ENCODE peak calls at places on chromosomes 3 and 15, in nine cellular contexts. One of them, this sample, is unnamed. For H3K4me1, the result is how much of the 10 kb centered on the place peaks cover.

GRCh38 chr3:36546196-36546595 is 165.9 kb downstream of the STAC start:
- DNase-seq in heart right ventricle: no peak
- DNase-seq in effector memory CD4-positive, alpha-beta T cell: no peak
- DNase-seq in DND-41: peak
- DNase-seq in uterus: no peak
- DNase-seq in adrenal gland: no peak
- DNase-seq in fibroblast of lung: peak
- DNase-seq in Peyer's patch: no peak
- DNase-seq in GM23248: no peak
- DNase-seq in this sample: no peak

GRCh38 chr15:76285241-76285825 is 25.9 kb downstream of the ETFA start:
- DNase-seq in Peyer's patch: no peak
- DNase-seq in heart right ventricle: no peak
- DNase-seq in fibroblast of lung: no peak
- DNase-seq in effector memory CD4-positive, alpha-beta T cell: no peak
- DNase-seq in uterus: no peak
- DNase-seq in adrenal gland: no peak
- DNase-seq in DND-41: no peak
- DNase-seq in GM23248: peak
- DNase-seq in this sample: no peak

GRCh38 chr15:88002721-88003120 is 253.8 kb downstream of the NTRK3 start:
- DNase-seq in effector memory CD4-positive, alpha-beta T cell: no peak
- DNase-seq in GM23248: no peak
- DNase-seq in DND-41: no peak
- DNase-seq in adrenal gland: peak
- DNase-seq in uterus: no peak
- DNase-seq in Peyer's patch: no peak
- DNase-seq in heart right ventricle: no peak
- DNase-seq in fibroblast of lung: no peak
- DNase-seq in this sample: no peak

GRCh38 chr3:191963182-191963581 is 502.2 kb downstream of the PYDC2 start:
- DNase-seq in uterus: no peak
- DNase-seq in adrenal gland: no peak
- DNase-seq in fibroblast of lung: peak
- DNase-seq in heart right ventricle: no peak
- DNase-seq in effector memory CD4-positive, alpha-beta T cell: no peak
- DNase-seq in Peyer's patch: no peak
- DNase-seq in GM23248: no peak
- DNase-seq in DND-41: no peak
- DNase-seq in this sample: no peak

GRCh38 chr3:148601766-148602685 is 95.7 kb upstream of the AGTR1 start:
- DNase-seq in DND-41: no peak
- DNase-seq in GM23248: peak
- DNase-seq in Peyer's patch: no peak
- DNase-seq in adrenal gland: no peak
- DNase-seq in fibroblast of lung: peak
- DNase-seq in heart right ventricle: no peak
- DNase-seq in effector memory CD4-positive, alpha-beta T cell: no peak
- DNase-seq in uterus: no peak
- DNase-seq in this sample: no peak

GRCh38 chr3:20104167-20104661 is 64.0 kb downstream of the KAT2B start:
- DNase-seq in adrenal gland: no peak
- DNase-seq in GM23248: no peak
- DNase-seq in effector memory CD4-positive, alpha-beta T cell: peak
- DNase-seq in DND-41: peak
- DNase-seq in heart right ventricle: no peak
- DNase-seq in uterus: no peak
- DNase-seq in Peyer's patch: peak
- DNase-seq in fibroblast of lung: no peak
- DNase-seq in this sample: no peak

GRCh38 chr3:178950676-178951075 is 120.9 kb downstream of the ZMAT3 start:
- DNase-seq in Peyer's patch: no peak
- DNase-seq in adrenal gland: no peak
- DNase-seq in heart right ventricle: no peak
- DNase-seq in effector memory CD4-positive, alpha-beta T cell: no peak
- DNase-seq in GM23248: no peak
- DNase-seq in DND-41: no peak
- DNase-seq in uterus: no peak
- DNase-seq in fibroblast of lung: peak
- DNase-seq in this sample: no peak

GRCh38 chr3:120177907-120178306 is 83.7 kb upstream of the GSK3B start:
- DNase-seq in heart right ventricle: no peak
- DNase-seq in adrenal gland: no peak
- DNase-seq in effector memory CD4-positive, alpha-beta T cell: no peak
- DNase-seq in GM23248: peak
- DNase-seq in Peyer's patch: no peak
- DNase-seq in fibroblast of lung: no peak
- DNase-seq in DND-41: no peak
- DNase-seq in uterus: no peak
- DNase-seq in this sample: no peak

GRCh38 chr3:120022729-120023128 is 71.5 kb downstream of the GSK3B start:
- DNase-seq in adrenal gland: peak
- DNase-seq in fibroblast of lung: peak
- DNase-seq in uterus: no peak
- DNase-seq in heart right ventricle: no peak
- DNase-seq in Peyer's patch: no peak
- DNase-seq in effector memory CD4-positive, alpha-beta T cell: no peak
- DNase-seq in DND-41: no peak
- DNase-seq in GM23248: peak
- DNase-seq in this sample: no peak

GRCh38 chr15:49742381-49742780 is 121.5 kb downstream of the DTWD1 start:
- DNase-seq in uterus: no peak
- DNase-seq in DND-41: no peak
- DNase-seq in effector memory CD4-positive, alpha-beta T cell: no peak
- DNase-seq in GM23248: no peak
- DNase-seq in fibroblast of lung: no peak
- DNase-seq in Peyer's patch: peak
- DNase-seq in heart right ventricle: peak
- DNase-seq in adrenal gland: no peak
- DNase-seq in this sample: no peak

GRCh38 chr15:36884404-36885335 is 215.7 kb downstream of the MEIS2 start:
- DNase-seq in DND-41: no peak
- DNase-seq in adrenal gland: no peak
- DNase-seq in Peyer's patch: no peak
- DNase-seq in effector memory CD4-positive, alpha-beta T cell: no peak
- DNase-seq in uterus: no peak
- DNase-seq in GM23248: no peak
- DNase-seq in fibroblast of lung: peak
- DNase-seq in heart right ventricle: no peak
- DNase-seq in this sample: no peak

GRCh38 chr3:102346897-102347296 is 87.9 kb upstream of the ZPLD1 start:
- DNase-seq in adrenal gland: no peak
- DNase-seq in uterus: no peak
- DNase-seq in GM23248: no peak
- DNase-seq in DND-41: no peak
- DNase-seq in fibroblast of lung: no peak
- DNase-seq in effector memory CD4-positive, alpha-beta T cell: no peak
- DNase-seq in Peyer's patch: no peak
- DNase-seq in heart right ventricle: no peak
- DNase-seq in this sample: no peak

GRCh38 chr15:96330064-96330449 is 443 bp upstream of the NR2F2 start:
- DNase-seq in effector memory CD4-positive, alpha-beta T cell: no peak
- DNase-seq in uterus: peak
- DNase-seq in DND-41: no peak
- DNase-seq in heart right ventricle: no peak
- DNase-seq in adrenal gland: peak
- DNase-seq in GM23248: peak
- DNase-seq in Peyer's patch: no peak
- DNase-seq in fibroblast of lung: peak
- DNase-seq in this sample: peak

GRCh38 chr3:100482181-100482580 is 10.2 kb upstream of the TMEM45A start:
- DNase-seq in Peyer's patch: no peak
- DNase-seq in heart right ventricle: no peak
- DNase-seq in fibroblast of lung: no peak
- DNase-seq in effector memory CD4-positive, alpha-beta T cell: no peak
- DNase-seq in DND-41: no peak
- DNase-seq in uterus: no peak
- DNase-seq in GM23248: no peak
- DNase-seq in adrenal gland: no peak
- DNase-seq in this sample: no peak

GRCh38 chr3:186757214-186757613 is 26.2 kb upstream of the EIF4A2 start:
- DNase-seq in effector memory CD4-positive, alpha-beta T cell: no peak
- DNase-seq in uterus: no peak
- DNase-seq in heart right ventricle: no peak
- DNase-seq in Peyer's patch: no peak
- DNase-seq in DND-41: no peak
- DNase-seq in adrenal gland: no peak
- DNase-seq in GM23248: no peak
- DNase-seq in fibroblast of lung: no peak
- DNase-seq in this sample: no peak

GRCh38 chr15:96695426-96695825 is 364.9 kb downstream of the NR2F2 start:
- DNase-seq in heart right ventricle: no peak
- DNase-seq in fibroblast of lung: no peak
- DNase-seq in adrenal gland: no peak
- DNase-seq in uterus: no peak
- DNase-seq in DND-41: no peak
- DNase-seq in Peyer's patch: no peak
- DNase-seq in effector memory CD4-positive, alpha-beta T cell: no peak
- DNase-seq in GM23248: no peak
- DNase-seq in this sample: no peak

GRCh38 chr3:143775401-143775970 is 72.8 kb downstream of the SLC9A9 start:
- DNase-seq in fibroblast of lung: peak
- DNase-seq in GM23248: peak
- DNase-seq in adrenal gland: peak
- DNase-seq in effector memory CD4-positive, alpha-beta T cell: no peak
- DNase-seq in DND-41: peak
- DNase-seq in Peyer's patch: no peak
- DNase-seq in uterus: no peak
- DNase-seq in heart right ventricle: no peak
- DNase-seq in this sample: no peak

GRCh38 chr15:65833501-65834220 is 35.6 kb upstream of the RAB11A start:
- DNase-seq in DND-41: peak
- DNase-seq in effector memory CD4-positive, alpha-beta T cell: no peak
- DNase-seq in heart right ventricle: no peak
- DNase-seq in Peyer's patch: peak
- DNase-seq in uterus: no peak
- DNase-seq in fibroblast of lung: no peak
- DNase-seq in adrenal gland: peak
- DNase-seq in GM23248: no peak
- DNase-seq in this sample: no peak

GRCh38 chr3:42702066-42702951 is at the start of gene HHATL:
- DNase-seq in GM23248: no peak
- DNase-seq in effector memory CD4-positive, alpha-beta T cell: no peak
- DNase-seq in Peyer's patch: peak
- DNase-seq in DND-41: no peak
- DNase-seq in fibroblast of lung: no peak
- DNase-seq in heart right ventricle: peak
- DNase-seq in adrenal gland: peak
- DNase-seq in uterus: no peak
- DNase-seq in this sample: peak

DNA sequence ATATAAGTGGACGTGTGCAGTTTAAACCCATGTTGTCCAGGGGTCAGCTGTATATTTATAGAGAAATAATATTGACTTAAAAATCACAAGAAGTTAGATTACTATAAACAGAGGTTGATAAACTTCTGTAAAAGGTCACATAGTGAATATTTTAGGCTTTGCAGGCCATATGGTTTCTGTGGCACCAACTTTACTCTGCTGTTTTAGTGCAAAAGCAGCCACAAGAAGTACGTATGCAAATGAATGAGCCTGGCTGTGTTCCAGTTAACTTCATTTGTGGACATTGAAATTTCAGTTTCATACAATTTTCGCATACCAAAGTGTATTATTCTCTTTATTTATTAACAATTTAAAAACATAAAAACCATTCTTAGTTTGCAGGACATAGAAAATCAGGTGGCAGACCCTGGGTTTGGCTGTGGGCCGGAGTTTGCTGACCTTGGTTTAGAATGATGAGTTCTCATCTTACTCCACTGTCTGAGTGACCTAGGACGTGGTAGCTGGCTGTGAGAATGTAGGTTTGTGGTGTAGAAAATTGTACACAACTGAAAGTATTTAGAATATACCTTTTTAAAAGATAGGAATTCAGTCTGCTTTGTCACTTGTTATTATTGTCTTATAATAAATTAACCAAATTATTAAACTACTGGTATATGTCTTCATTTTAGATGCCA is 16.3 kb downstream of the FAN1 start:
- DNase-seq in uterus: no peak
- DNase-seq in effector memory CD4-positive, alpha-beta T cell: no peak
- DNase-seq in DND-41: no peak
- DNase-seq in heart right ventricle: no peak
- DNase-seq in GM23248: no peak
- DNase-seq in Peyer's patch: no peak
- DNase-seq in fibroblast of lung: no peak
- DNase-seq in adrenal gland: peak
- DNase-seq in this sample: no peak
- H3K4me1 ChIP-seq in uterus: under half
- H3K4me1 ChIP-seq in effector memory CD4-positive, alpha-beta T cell: under half
- H3K4me1 ChIP-seq in DND-41: under half
- H3K4me1 ChIP-seq in heart right ventricle: under half
- H3K4me1 ChIP-seq in GM23248: under half
- H3K4me1 ChIP-seq in Peyer's patch: under half
- H3K4me1 ChIP-seq in fibroblast of lung: under half
- H3K4me1 ChIP-seq in adrenal gland: under half
- H3K4me1 ChIP-seq in this sample: under half

DNA sequence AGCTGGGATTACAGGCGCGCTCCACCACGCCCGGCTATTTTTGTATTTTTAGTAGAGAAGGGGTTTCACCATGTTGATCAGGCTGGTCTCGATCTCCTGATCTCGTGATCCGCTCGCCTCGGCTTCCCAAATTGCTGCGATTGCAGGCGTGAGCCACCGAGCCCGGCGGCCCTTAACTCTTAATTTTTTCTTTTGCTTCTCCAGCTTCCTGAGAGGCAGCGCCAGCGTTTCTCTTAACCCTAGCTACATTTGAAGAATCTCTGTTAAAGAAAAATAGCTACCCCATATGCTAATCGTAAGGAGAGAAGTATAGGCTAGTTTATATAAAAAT is 465 bp upstream of the GK5 start:
- DNase-seq in adrenal gland: no peak
- DNase-seq in fibroblast of lung: no peak
- DNase-seq in uterus: no peak
- DNase-seq in DND-41: no peak
- DNase-seq in heart right ventricle: no peak
- DNase-seq in GM23248: no peak
- DNase-seq in effector memory CD4-positive, alpha-beta T cell: no peak
- DNase-seq in Peyer's patch: no peak
- DNase-seq in this sample: no peak
- H3K27ac ChIP-seq in adrenal gland: peak
- H3K27ac ChIP-seq in fibroblast of lung: peak
- H3K27ac ChIP-seq in uterus: peak
- H3K27ac ChIP-seq in DND-41: peak
- H3K27ac ChIP-seq in heart right ventricle: peak
- H3K27ac ChIP-seq in GM23248: peak
- H3K27ac ChIP-seq in effector memory CD4-positive, alpha-beta T cell: no peak
- H3K27ac ChIP-seq in Peyer's patch: peak
- H3K27ac ChIP-seq in this sample: peak

GRCh38 chr15:84760219-84760618 is 11.8 kb downstream of the ZNF592 start:
- DNase-seq in adrenal gland: no peak
- DNase-seq in effector memory CD4-positive, alpha-beta T cell: no peak
- DNase-seq in heart right ventricle: no peak
- DNase-seq in GM23248: no peak
- DNase-seq in Peyer's patch: no peak
- DNase-seq in fibroblast of lung: no peak
- DNase-seq in DND-41: no peak
- DNase-seq in uterus: no peak
- DNase-seq in this sample: no peak
- H3K4me1 ChIP-seq in adrenal gland: under half
- H3K4me1 ChIP-seq in effector memory CD4-positive, alpha-beta T cell: under half
- H3K4me1 ChIP-seq in heart right ventricle: under half
- H3K4me1 ChIP-seq in GM23248: under half
- H3K4me1 ChIP-seq in Peyer's patch: half or more
- H3K4me1 ChIP-seq in fibroblast of lung: under half
- H3K4me1 ChIP-seq in DND-41: under half
- H3K4me1 ChIP-seq in uterus: under half
- H3K4me1 ChIP-seq in this sample: half or more

GRCh38 chr3:197050511-197050910 is 20.9 kb upstream of the MELTF start:
- DNase-seq in fibroblast of lung: no peak
- DNase-seq in adrenal gland: no peak
- DNase-seq in heart right ventricle: no peak
- DNase-seq in GM23248: no peak
- DNase-seq in uterus: no peak
- DNase-seq in DND-41: no peak
- DNase-seq in Peyer's patch: no peak
- DNase-seq in effector memory CD4-positive, alpha-beta T cell: no peak
- DNase-seq in this sample: no peak
- H3K27ac ChIP-seq in fibroblast of lung: no peak
- H3K27ac ChIP-seq in adrenal gland: no peak
- H3K27ac ChIP-seq in heart right ventricle: no peak
- H3K27ac ChIP-seq in GM23248: no peak
- H3K27ac ChIP-seq in uterus: no peak
- H3K27ac ChIP-seq in DND-41: no peak
- H3K27ac ChIP-seq in Peyer's patch: no peak
- H3K27ac ChIP-seq in effector memory CD4-positive, alpha-beta T cell: no peak
- H3K27ac ChIP-seq in this sample: no peak

This sample was measured in lower lobe of right lung.